ENCODE peak calls at places on chromosomes 11 and 22, in ten cellular contexts. One of them, this sample, is unnamed.

GRCh38 chr11:110710520-110711381 is 1.5 kb downstream of the ARHGAP20 start:
- DNase-seq in C1 segment of cervical spinal cord: no peak
- DNase-seq in NCI-H1092 treated with DMSO at 0.1 percent for 48 hours: peak
- DNase-seq in RPMI8226: no peak
- DNase-seq in activated T-cell treated with anti-CD3 and anti-CD28 coated beads for 48 hours: no peak
- DNase-seq in psoas muscle: peak
- DNase-seq in cardiac fibroblast: peak
- DNase-seq in stimulated activated CD4-positive, alpha-beta T cell treated with anti-CD3 and anti-CD28 coated beads, Interleukin-12 subunit alpha, Interleukin-12 subunit beta, amount 100 ng/mL, for 48 hours: no peak
- DNase-seq in endothelial cell: peak
- DNase-seq in AG08395: peak
- DNase-seq in this sample: peak

GRCh38 chr11:13335319-13335718 is 57.7 kb downstream of the BMAL1 start:
- DNase-seq in RPMI8226: peak
- DNase-seq in AG08395: peak
- DNase-seq in cardiac fibroblast: peak
- DNase-seq in endothelial cell: peak
- DNase-seq in stimulated activated CD4-positive, alpha-beta T cell treated with anti-CD3 and anti-CD28 coated beads, Interleukin-12 subunit alpha, Interleukin-12 subunit beta, amount 100 ng/mL, for 48 hours: peak
- DNase-seq in C1 segment of cervical spinal cord: no peak
- DNase-seq in activated T-cell treated with anti-CD3 and anti-CD28 coated beads for 48 hours: peak
- DNase-seq in psoas muscle: peak
- DNase-seq in NCI-H1092 treated with DMSO at 0.1 percent for 48 hours: peak
- DNase-seq in this sample: peak

GRCh38 chr11:73145986-73146575 is 4.0 kb upstream of the FCHSD2 start:
- DNase-seq in stimulated activated CD4-positive, alpha-beta T cell treated with anti-CD3 and anti-CD28 coated beads, Interleukin-12 subunit alpha, Interleukin-12 subunit beta, amount 100 ng/mL, for 48 hours: no peak
- DNase-seq in psoas muscle: no peak
- DNase-seq in activated T-cell treated with anti-CD3 and anti-CD28 coated beads for 48 hours: no peak
- DNase-seq in RPMI8226: no peak
- DNase-seq in C1 segment of cervical spinal cord: no peak
- DNase-seq in AG08395: no peak
- DNase-seq in endothelial cell: no peak
- DNase-seq in cardiac fibroblast: no peak
- DNase-seq in NCI-H1092 treated with DMSO at 0.1 percent for 48 hours: no peak
- DNase-seq in this sample: no peak

GRCh38 chr11:37105456-37105855 is 507.4 kb upstream of the RAG2 start:
- DNase-seq in C1 segment of cervical spinal cord: no peak
- DNase-seq in RPMI8226: no peak
- DNase-seq in cardiac fibroblast: no peak
- DNase-seq in endothelial cell: no peak
- DNase-seq in stimulated activated CD4-positive, alpha-beta T cell treated with anti-CD3 and anti-CD28 coated beads, Interleukin-12 subunit alpha, Interleukin-12 subunit beta, amount 100 ng/mL, for 48 hours: no peak
- DNase-seq in activated T-cell treated with anti-CD3 and anti-CD28 coated beads for 48 hours: no peak
- DNase-seq in psoas muscle: no peak
- DNase-seq in AG08395: no peak
- DNase-seq in NCI-H1092 treated with DMSO at 0.1 percent for 48 hours: no peak
- DNase-seq in this sample: no peak

GRCh38 chr11:69301033-69301490 is 7.1 kb downstream of the MYEOV start:
- DNase-seq in psoas muscle: no peak
- DNase-seq in activated T-cell treated with anti-CD3 and anti-CD28 coated beads for 48 hours: no peak
- DNase-seq in endothelial cell: no peak
- DNase-seq in stimulated activated CD4-positive, alpha-beta T cell treated with anti-CD3 and anti-CD28 coated beads, Interleukin-12 subunit alpha, Interleukin-12 subunit beta, amount 100 ng/mL, for 48 hours: no peak
- DNase-seq in C1 segment of cervical spinal cord: no peak
- DNase-seq in cardiac fibroblast: no peak
- DNase-seq in AG08395: no peak
- DNase-seq in NCI-H1092 treated with DMSO at 0.1 percent for 48 hours: no peak
- DNase-seq in RPMI8226: no peak
- DNase-seq in this sample: no peak

GRCh38 chr11:72637926-72638325 is 36.3 kb downstream of the PDE2A start:
- DNase-seq in endothelial cell: no peak
- DNase-seq in cardiac fibroblast: no peak
- DNase-seq in RPMI8226: no peak
- DNase-seq in activated T-cell treated with anti-CD3 and anti-CD28 coated beads for 48 hours: no peak
- DNase-seq in psoas muscle: no peak
- DNase-seq in NCI-H1092 treated with DMSO at 0.1 percent for 48 hours: peak
- DNase-seq in stimulated activated CD4-positive, alpha-beta T cell treated with anti-CD3 and anti-CD28 coated beads, Interleukin-12 subunit alpha, Interleukin-12 subunit beta, amount 100 ng/mL, for 48 hours: no peak
- DNase-seq in AG08395: no peak
- DNase-seq in C1 segment of cervical spinal cord: no peak
- DNase-seq in this sample: no peak

GRCh38 chr11:33543823-33544222 is 156.8 kb downstream of the C11orf91 start:
- DNase-seq in RPMI8226: no peak
- DNase-seq in stimulated activated CD4-positive, alpha-beta T cell treated with anti-CD3 and anti-CD28 coated beads, Interleukin-12 subunit alpha, Interleukin-12 subunit beta, amount 100 ng/mL, for 48 hours: no peak
- DNase-seq in cardiac fibroblast: no peak
- DNase-seq in C1 segment of cervical spinal cord: no peak
- DNase-seq in endothelial cell: no peak
- DNase-seq in NCI-H1092 treated with DMSO at 0.1 percent for 48 hours: no peak
- DNase-seq in psoas muscle: no peak
- DNase-seq in activated T-cell treated with anti-CD3 and anti-CD28 coated beads for 48 hours: no peak
- DNase-seq in AG08395: peak
- DNase-seq in this sample: no peak

GRCh38 chr11:120108154-120108784 is 29.6 kb downstream of the TRIM29 start:
- DNase-seq in activated T-cell treated with anti-CD3 and anti-CD28 coated beads for 48 hours: peak
- DNase-seq in cardiac fibroblast: peak
- DNase-seq in RPMI8226: peak
- DNase-seq in stimulated activated CD4-positive, alpha-beta T cell treated with anti-CD3 and anti-CD28 coated beads, Interleukin-12 subunit alpha, Interleukin-12 subunit beta, amount 100 ng/mL, for 48 hours: peak
- DNase-seq in endothelial cell: peak
- DNase-seq in C1 segment of cervical spinal cord: peak
- DNase-seq in NCI-H1092 treated with DMSO at 0.1 percent for 48 hours: peak
- DNase-seq in AG08395: peak
- DNase-seq in psoas muscle: peak
- DNase-seq in this sample: no peak

GRCh38 chr22:42560781-42561180 is 7.0 kb downstream of the SERHL2 start:
- DNase-seq in psoas muscle: no peak
- DNase-seq in stimulated activated CD4-positive, alpha-beta T cell treated with anti-CD3 and anti-CD28 coated beads, Interleukin-12 subunit alpha, Interleukin-12 subunit beta, amount 100 ng/mL, for 48 hours: no peak
- DNase-seq in endothelial cell: peak
- DNase-seq in C1 segment of cervical spinal cord: no peak
- DNase-seq in activated T-cell treated with anti-CD3 and anti-CD28 coated beads for 48 hours: no peak
- DNase-seq in AG08395: no peak
- DNase-seq in cardiac fibroblast: peak
- DNase-seq in RPMI8226: peak
- DNase-seq in NCI-H1092 treated with DMSO at 0.1 percent for 48 hours: peak
- DNase-seq in this sample: no peak

GRCh38 chr11:80163441-80163840 is 722.6 kb upstream of the TENM4 start:
- DNase-seq in C1 segment of cervical spinal cord: no peak
- DNase-seq in endothelial cell: no peak
- DNase-seq in RPMI8226: no peak
- DNase-seq in stimulated activated CD4-positive, alpha-beta T cell treated with anti-CD3 and anti-CD28 coated beads, Interleukin-12 subunit alpha, Interleukin-12 subunit beta, amount 100 ng/mL, for 48 hours: no peak
- DNase-seq in cardiac fibroblast: peak
- DNase-seq in AG08395: no peak
- DNase-seq in psoas muscle: no peak
- DNase-seq in activated T-cell treated with anti-CD3 and anti-CD28 coated beads for 48 hours: no peak
- DNase-seq in NCI-H1092 treated with DMSO at 0.1 percent for 48 hours: no peak
- DNase-seq in this sample: no peak

This sample was measured in left colon.